ENCODE peak calls at places on chromosomes 5 and 9, in five cellular contexts. One of them, this sample, is unnamed.

GRCh38 chr5:128674837-128675446 is 136.9 kb upstream of the FBN2 start:
- DNase-seq in stimulated activated CD8-positive, alpha-beta memory T cell treated with anti-CD3 and anti-CD28 coated beads, Interleukin-15, amount 100 ng/mL, for 48 hours: no peak
- DNase-seq in HT1080: peak
- DNase-seq in NCI-H187: no peak
- DNase-seq in T-cell: no peak
- DNase-seq in this sample: no peak

GRCh38 chr5:94983861-94984535 is 300.9 kb downstream of the MCTP1 start:
- DNase-seq in stimulated activated CD8-positive, alpha-beta memory T cell treated with anti-CD3 and anti-CD28 coated beads, Interleukin-15, amount 100 ng/mL, for 48 hours: no peak
- DNase-seq in NCI-H187: no peak
- DNase-seq in HT1080: peak
- DNase-seq in T-cell: no peak
- DNase-seq in this sample: no peak

GRCh38 chr9:121463026-121463827 is 36.4 kb downstream of the GGTA1 start:
- DNase-seq in stimulated activated CD8-positive, alpha-beta memory T cell treated with anti-CD3 and anti-CD28 coated beads, Interleukin-15, amount 100 ng/mL, for 48 hours: no peak
- DNase-seq in NCI-H187: no peak
- DNase-seq in T-cell: no peak
- DNase-seq in HT1080: no peak
- DNase-seq in this sample: no peak

GRCh38 chr9:89677696-89678393 is 73.0 kb downstream of the GADD45G start:
- DNase-seq in T-cell: no peak
- DNase-seq in stimulated activated CD8-positive, alpha-beta memory T cell treated with anti-CD3 and anti-CD28 coated beads, Interleukin-15, amount 100 ng/mL, for 48 hours: no peak
- DNase-seq in NCI-H187: peak
- DNase-seq in HT1080: no peak
- DNase-seq in this sample: no peak

GRCh38 chr5:54981928-54982327 is 3.5 kb downstream of the ESM1 start:
- DNase-seq in NCI-H187: no peak
- DNase-seq in HT1080: no peak
- DNase-seq in T-cell: no peak
- DNase-seq in stimulated activated CD8-positive, alpha-beta memory T cell treated with anti-CD3 and anti-CD28 coated beads, Interleukin-15, amount 100 ng/mL, for 48 hours: no peak
- DNase-seq in this sample: no peak

GRCh38 chr9:38641985-38642864 is 21.8 kb upstream of the ANKRD18A start:
- DNase-seq in NCI-H187: no peak
- DNase-seq in stimulated activated CD8-positive, alpha-beta memory T cell treated with anti-CD3 and anti-CD28 coated beads, Interleukin-15, amount 100 ng/mL, for 48 hours: no peak
- DNase-seq in HT1080: peak
- DNase-seq in T-cell: no peak
- DNase-seq in this sample: no peak

GRCh38 chr5:2297991-2298390 is 415.3 kb upstream of the IRX4 start:
- DNase-seq in stimulated activated CD8-positive, alpha-beta memory T cell treated with anti-CD3 and anti-CD28 coated beads, Interleukin-15, amount 100 ng/mL, for 48 hours: no peak
- DNase-seq in T-cell: no peak
- DNase-seq in HT1080: no peak
- DNase-seq in NCI-H187: no peak
- DNase-seq in this sample: no peak

GRCh38 chr5:93579561-93580386 is 1.2 kb downstream of the NR2F1-AS1 start:
- DNase-seq in HT1080: no peak
- DNase-seq in T-cell: no peak
- DNase-seq in NCI-H187: peak
- DNase-seq in stimulated activated CD8-positive, alpha-beta memory T cell treated with anti-CD3 and anti-CD28 coated beads, Interleukin-15, amount 100 ng/mL, for 48 hours: no peak
- DNase-seq in this sample: no peak

GRCh38 chr5:65059681-65060598 is 291.2 kb downstream of the CWC27 start:
- DNase-seq in stimulated activated CD8-positive, alpha-beta memory T cell treated with anti-CD3 and anti-CD28 coated beads, Interleukin-15, amount 100 ng/mL, for 48 hours: no peak
- DNase-seq in HT1080: peak
- DNase-seq in T-cell: no peak
- DNase-seq in NCI-H187: no peak
- DNase-seq in this sample: peak

GRCh38 chr5:80973027-80973426 is 12.9 kb downstream of the RASGRF2 start:
- DNase-seq in HT1080: no peak
- DNase-seq in NCI-H187: no peak
- DNase-seq in stimulated activated CD8-positive, alpha-beta memory T cell treated with anti-CD3 and anti-CD28 coated beads, Interleukin-15, amount 100 ng/mL, for 48 hours: no peak
- DNase-seq in T-cell: no peak
- DNase-seq in this sample: no peak

GRCh38 chr5:159448841-159449407 is 118.6 kb upstream of the IL12B start:
- DNase-seq in HT1080: no peak
- DNase-seq in NCI-H187: no peak
- DNase-seq in stimulated activated CD8-positive, alpha-beta memory T cell treated with anti-CD3 and anti-CD28 coated beads, Interleukin-15, amount 100 ng/mL, for 48 hours: no peak
- DNase-seq in T-cell: no peak
- DNase-seq in this sample: no peak